ENCODE peak calls at places on chromosomes 16 and 17, in six cellular contexts. G is dorsolateral prefrontal cortex; K is GM23338; Q is CD4-positive, alpha-beta memory T cell; Y is adrenal gland; C is adipocyte. F is an unnamed sample. For H3K27me3, the result is how much of the 10 kb centered on the place peaks cover.

GRCh38 chr16:70437582-70438324 is 1.1 kb downstream of the ST3GAL2 start:
- DNase-seq in G (peak), K (peak), Q (no peak), Y (peak), C (peak), F (no peak)

GRCh38 chr17:81552244-81553017 is at the start of gene FAAP100:
- DNase-seq in G (peak), K (peak), Q (peak), Y (peak), C (peak), F (peak)

GRCh38 chr16:27238016-27238587 is 30.5 kb downstream of the NSMCE1 start:
- DNase-seq in G (no peak), K (no peak), Q (peak), Y (no peak), C (no peak), F (no peak)

GRCh38 chr17:41654134-41654907 is 29.9 kb upstream of the KRT17 start:
- DNase-seq in G (no peak), K (peak), Q (no peak), Y (no peak), C (no peak), F (no peak)

GRCh38 chr16:66885491-66885890 is 5.2 kb downstream of the PDP2 start:
- DNase-seq in G (no peak), K (no peak), Q (no peak), Y (no peak), C (no peak), F (no peak)

GRCh38 chr17:61205931-61206330 is 193.7 kb upstream of the TBX2 start:
- DNase-seq in G (no peak), K (no peak), Q (no peak), Y (no peak), C (no peak), F (no peak)

GRCh38 chr16:11090947-11091785 is 146.8 kb downstream of the CLEC16A start:
- DNase-seq in G (no peak), K (no peak), Q (no peak), Y (no peak), C (no peak), F (no peak)

GRCh38 chr17:59727817-59728533 is 20.5 kb downstream of the VMP1 start:
- DNase-seq in G (no peak), K (no peak), Q (no peak), Y (no peak), C (no peak), F (no peak)

GRCh38 chr16:86576591-86577313 is 1.6 kb upstream of the FOXL1 start:
- DNase-seq in G (no peak), K (peak), Q (no peak), Y (no peak), C (no peak), F (no peak)

GRCh38 chr17:29412780-29413565 is 22.8 kb downstream of the TAOK1 start:
- DNase-seq in G (no peak), K (no peak), Q (no peak), Y (no peak), C (peak), F (no peak)

GRCh38 chr17:35170968-35171771 is 23.0 kb downstream of the SLC35G3 start:
- DNase-seq in G (no peak), K (no peak), Q (peak), Y (no peak), C (peak), F (peak)

GRCh38 chr17:21213491-21214014 is 408 bp downstream of the TMEM11 start:
- DNase-seq in G (no peak), K (peak), Q (no peak), Y (no peak), C (peak), F (no peak)

GRCh38 chr17:27157297-27157696 is 136.6 kb upstream of the WSB1 start:
- DNase-seq in G (no peak), K (no peak), Q (no peak), Y (no peak), C (no peak), F (no peak)

GRCh38 chr17:27153005-27153404 is 140.9 kb upstream of the WSB1 start:
- DNase-seq in G (peak), K (no peak), Q (no peak), Y (no peak), C (no peak), F (no peak)

GRCh38 chr17:27157898-27158297 is 136.0 kb upstream of the WSB1 start:
- DNase-seq in G (no peak), K (no peak), Q (no peak), Y (no peak), C (no peak), F (no peak)

GRCh38 chr17:27158390-27158789 is 135.5 kb upstream of the WSB1 start:
- DNase-seq in G (no peak), K (no peak), Q (no peak), Y (no peak), C (no peak), F (no peak)

DNA sequence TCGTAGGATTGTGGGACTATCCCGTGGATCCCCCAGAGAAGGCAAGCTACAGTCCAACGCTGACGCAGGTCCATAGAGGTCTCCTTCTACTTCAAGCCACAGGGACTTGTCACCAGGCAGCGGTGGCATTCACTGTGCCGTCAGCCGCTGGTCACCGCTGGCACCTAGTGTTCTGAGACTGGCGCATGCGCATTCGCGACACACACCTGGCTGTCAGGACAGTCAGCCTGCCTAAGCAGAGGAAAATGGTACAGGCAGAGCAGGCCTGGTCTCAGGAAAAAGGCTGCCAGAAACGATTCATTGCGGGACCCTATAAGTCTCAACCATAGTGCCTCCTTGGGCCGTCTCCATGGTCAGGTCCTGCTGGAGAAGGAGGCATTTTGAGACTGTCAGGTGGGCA is 138.0 kb upstream of the WSB1 start:
- DNase-seq in G (no peak), K (no peak), Q (no peak), Y (no peak), C (no peak), F (peak)
- H3K4me3 ChIP-seq in G (no peak), K (no peak), Q (no peak), Y (no peak), C (no peak), F (no peak)

DNA sequence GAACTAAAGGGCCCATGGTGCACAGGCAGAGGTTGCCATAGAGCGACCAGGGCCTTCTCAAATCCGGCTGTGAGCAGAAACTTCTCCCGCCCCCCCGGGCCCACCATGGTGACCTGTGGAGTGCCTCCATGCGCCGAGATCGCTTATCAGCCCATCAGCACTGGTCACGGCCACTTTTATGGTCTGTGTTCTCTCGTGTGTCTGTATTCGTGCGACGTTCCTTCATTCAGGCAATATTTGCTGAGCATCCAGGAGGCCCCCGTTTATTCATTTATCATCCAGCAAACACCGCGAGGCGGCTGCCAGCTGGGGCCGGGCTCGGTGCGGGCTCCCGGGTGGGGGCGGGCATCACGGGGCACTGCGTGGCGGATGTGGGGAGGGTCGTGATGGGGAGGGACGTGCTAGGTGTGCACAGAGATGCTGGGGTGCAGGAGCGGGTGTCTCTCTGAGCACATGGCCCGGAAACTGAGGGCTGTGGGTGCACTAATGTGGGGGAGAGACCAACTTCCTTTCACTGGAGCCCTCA is 88.0 kb upstream of the CBX4 start:
- DNase-seq in G (no peak), K (no peak), Q (no peak), Y (no peak), C (no peak), F (no peak)
- H3K27me3 ChIP-seq in G (under half), K (under half), Q (under half), Y (under half), C (under half), F (under half)

DNA sequence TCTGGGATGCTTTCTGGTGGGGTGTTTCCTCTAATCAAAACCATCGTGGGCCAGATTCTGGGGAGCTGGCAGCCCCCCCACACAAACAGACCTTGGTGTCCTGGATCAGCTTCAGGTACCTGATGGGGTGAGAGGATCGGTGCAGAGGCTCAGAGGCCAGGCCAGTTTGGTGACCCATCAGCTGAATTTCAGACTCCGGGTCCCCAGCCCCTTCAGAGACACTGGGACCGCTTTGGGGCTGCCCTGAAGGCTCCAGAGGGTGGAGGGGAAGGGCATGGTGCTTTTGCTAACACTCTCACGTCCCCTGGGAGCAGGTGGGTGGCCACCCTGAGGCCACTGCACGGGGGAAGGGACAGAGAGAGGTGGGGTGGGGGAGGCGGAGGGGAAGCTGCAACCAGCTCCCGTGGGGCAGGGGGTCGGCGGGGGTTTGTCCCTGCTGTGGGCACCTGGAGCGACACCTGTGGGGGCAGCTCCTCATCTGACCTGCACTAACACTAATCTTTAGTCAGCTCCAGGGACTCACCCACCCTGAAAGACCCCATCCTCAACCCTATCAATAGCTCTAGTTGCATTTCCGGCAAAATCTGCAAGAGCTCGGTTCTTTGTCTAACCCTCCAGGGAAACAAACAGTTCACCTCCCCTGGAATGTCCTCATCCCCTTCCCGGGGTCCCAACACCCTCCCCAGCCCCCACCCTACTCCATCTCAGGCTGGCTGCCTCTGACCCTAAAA is 91.7 kb upstream of the CBX4 start:
- DNase-seq in G (no peak), K (peak), Q (no peak), Y (no peak), C (no peak), F (no peak)
- H3K4me3 ChIP-seq in G (no peak), K (peak), Q (no peak), Y (no peak), C (no peak), F (no peak)

DNA sequence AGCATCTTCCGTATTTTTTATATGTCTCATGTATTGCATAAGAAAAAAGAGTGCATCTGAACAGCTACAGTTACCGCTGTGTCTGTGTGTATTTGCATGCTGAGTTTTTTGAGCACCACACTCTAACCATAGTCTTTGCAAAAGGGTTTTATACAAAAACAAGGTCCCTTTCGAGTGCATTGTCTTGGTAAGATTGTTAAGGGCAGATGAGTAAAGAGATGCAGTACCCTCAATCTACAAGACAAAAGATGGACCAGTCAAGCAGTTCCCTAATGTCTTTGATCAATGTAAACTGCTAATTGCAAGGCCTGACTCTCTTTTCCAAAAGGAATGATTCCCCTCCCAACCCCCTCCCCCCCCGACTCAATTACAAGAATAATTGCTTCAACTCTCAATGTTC is 471.5 kb upstream of the RBFOX1 start:
- DNase-seq in G (no peak), K (peak), Q (no peak), Y (no peak), C (no peak), F (no peak)
- H3K27me3 ChIP-seq in G (under half), K (half or more), Q (under half), Y (under half), C (under half), F (under half)

GRCh38 chr17:2797226-2797625 is 988 bp downstream of the RAP1GAP2 start:
- DNase-seq in G (no peak), K (no peak), Q (no peak), Y (no peak), C (no peak), F (no peak)
- H3K4me3 ChIP-seq in G (no peak), K (no peak), Q (peak), Y (no peak), C (no peak), F (no peak)

GRCh38 chr16:984106-984505 is 2.5 kb downstream of the SOX8 start:
- DNase-seq in G (no peak), K (no peak), Q (no peak), Y (no peak), C (no peak), F (no peak)
- H3K27me3 ChIP-seq in G (under half), K (under half), Q (under half), Y (under half), C (under half), F (under half)

F was measured in GM06990.